ENCODE peak calls at places on chromosomes 4 and X, in six cellular contexts. One of them, this sample, is unnamed.

GRCh38 chr4:155906554-155907247 is 3.2 kb downstream of the TDO2 start:
- DNase-seq in ovary: no peak
- DNase-seq in tibial nerve: peak; percentile 33
- DNase-seq in A549: peak; percentile 16
- DNase-seq in HepG2: no peak
- DNase-seq in SK-N-SH: no peak
- DNase-seq in this sample: no peak

GRCh38 chr4:149291463-149291862 is 524.2 kb downstream of the IQCM start:
- DNase-seq in ovary: no peak
- DNase-seq in tibial nerve: no peak
- DNase-seq in A549: no peak
- DNase-seq in HepG2: no peak
- DNase-seq in SK-N-SH: no peak
- DNase-seq in this sample: no peak

GRCh38 chr4:102640669-102641068 is 120.1 kb downstream of the MANBA start:
- DNase-seq in ovary: no peak
- DNase-seq in tibial nerve: no peak
- DNase-seq in A549: no peak
- DNase-seq in HepG2: no peak
- DNase-seq in SK-N-SH: no peak
- DNase-seq in this sample: no peak

GRCh38 chrX:55033429-55033828 is 2.7 kb upstream of the ALAS2 start:
- DNase-seq in ovary: no peak
- DNase-seq in tibial nerve: no peak
- DNase-seq in A549: no peak
- DNase-seq in HepG2: no peak
- DNase-seq in SK-N-SH: no peak
- DNase-seq in this sample: no peak

GRCh38 chrX:106894392-106894909 is 8.7 kb downstream of the RIPPLY1 start:
- DNase-seq in ovary: peak; percentile 56
- DNase-seq in tibial nerve: peak; percentile 20
- DNase-seq in A549: peak; percentile 84
- DNase-seq in HepG2: peak; percentile 60
- DNase-seq in SK-N-SH: peak; percentile 59
- DNase-seq in this sample: no peak

GRCh38 chrX:9789555-9789954 is 3.3 kb downstream of the SHROOM2 start:
- DNase-seq in ovary: no peak
- DNase-seq in tibial nerve: no peak
- DNase-seq in A549: no peak
- DNase-seq in HepG2: no peak
- DNase-seq in SK-N-SH: no peak
- DNase-seq in this sample: no peak

GRCh38 chr4:121070274-121070673 is 2.1 kb downstream of the NDNF start:
- DNase-seq in ovary: peak; percentile 42
- DNase-seq in tibial nerve: no peak
- DNase-seq in A549: no peak
- DNase-seq in HepG2: no peak
- DNase-seq in SK-N-SH: no peak
- DNase-seq in this sample: no peak

GRCh38 chrX:53481093-53481492 is 46.9 kb upstream of the HSD17B10 start:
- DNase-seq in ovary: no peak
- DNase-seq in tibial nerve: no peak
- DNase-seq in A549: peak; percentile 17
- DNase-seq in HepG2: no peak
- DNase-seq in SK-N-SH: no peak
- DNase-seq in this sample: no peak

GRCh38 chr4:10096201-10096975 is 20.2 kb downstream of the WDR1 start:
- DNase-seq in ovary: peak; percentile 67
- DNase-seq in tibial nerve: peak; percentile 46
- DNase-seq in A549: peak; percentile 45
- DNase-seq in HepG2: no peak
- DNase-seq in SK-N-SH: no peak
- DNase-seq in this sample: peak; percentile 81

DNA sequence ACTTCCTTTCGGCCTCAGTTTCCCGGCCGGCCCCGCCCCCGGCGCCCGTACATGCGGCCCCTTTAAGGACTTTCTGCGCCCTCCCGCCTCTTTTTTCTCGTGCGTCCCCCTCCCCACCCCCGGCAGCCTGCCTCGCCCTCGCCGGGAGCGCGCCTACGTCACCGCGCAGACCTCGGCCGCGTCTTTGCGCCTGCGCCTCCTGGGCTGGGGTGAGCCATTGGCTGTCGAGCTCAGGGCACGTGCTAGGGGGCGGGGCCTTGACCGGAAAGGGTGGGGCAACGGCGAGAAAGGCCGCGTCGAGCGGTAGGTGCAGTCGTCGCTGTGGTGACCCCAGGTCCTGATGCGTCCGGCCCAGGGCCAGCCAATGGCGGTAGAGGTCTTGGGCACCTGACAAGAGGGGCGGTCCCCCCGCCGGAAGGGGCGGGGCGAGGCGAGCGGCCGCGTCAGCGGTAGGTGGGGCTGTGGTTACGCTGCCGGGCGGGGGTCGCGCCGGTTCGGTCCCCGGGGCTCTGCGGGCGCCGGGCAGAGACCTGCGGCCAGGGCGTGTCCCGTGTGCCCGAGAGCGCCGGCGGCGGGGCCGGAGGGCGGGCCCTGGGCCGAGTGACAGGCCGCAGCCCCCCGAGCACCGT is at the start of gene UVSSA:
- DNase-seq in ovary: peak; percentile 100
- DNase-seq in tibial nerve: peak; percentile 99
- DNase-seq in A549: peak; percentile 99
- DNase-seq in HepG2: peak; percentile 97
- DNase-seq in SK-N-SH: peak; percentile 99
- DNase-seq in this sample: peak; percentile 100
- TF ChIP-seq EP300 in ovary: peak; percentile 94
- TF ChIP-seq EP300 in tibial nerve: peak; percentile 87
- TF ChIP-seq EP300 in A549: no peak
- TF ChIP-seq EP300 in HepG2: no peak
- TF ChIP-seq EP300 in SK-N-SH: no peak
- TF ChIP-seq EP300 in this sample: peak; percentile 70

GRCh38 chr4:76179398-76180318 is 31.5 kb upstream of the NUP54 start:
- DNase-seq in ovary: peak; percentile 88
- DNase-seq in tibial nerve: peak; percentile 91
- DNase-seq in A549: peak; percentile 78
- DNase-seq in HepG2: peak; percentile 70
- DNase-seq in SK-N-SH: peak; percentile 79
- DNase-seq in this sample: peak; percentile 87
- TF ChIP-seq CTCF in ovary: peak; percentile 78
- TF ChIP-seq CTCF in tibial nerve: peak; percentile 96
- TF ChIP-seq CTCF in A549: peak; percentile 76
- TF ChIP-seq CTCF in HepG2: peak; percentile 91
- TF ChIP-seq CTCF in SK-N-SH: peak; percentile 95
- TF ChIP-seq CTCF in this sample: peak; percentile 73

GRCh38 chr4:30867427-30867826 is 147.3 kb downstream of the PCDH7 start:
- DNase-seq in ovary: no peak
- DNase-seq in tibial nerve: no peak
- DNase-seq in A549: no peak
- DNase-seq in HepG2: no peak
- DNase-seq in SK-N-SH: no peak
- DNase-seq in this sample: no peak
- TF ChIP-seq EP300 in ovary: no peak
- TF ChIP-seq EP300 in tibial nerve: no peak
- TF ChIP-seq EP300 in A549: no peak
- TF ChIP-seq EP300 in HepG2: no peak
- TF ChIP-seq EP300 in SK-N-SH: no peak
- TF ChIP-seq EP300 in this sample: no peak

DNA sequence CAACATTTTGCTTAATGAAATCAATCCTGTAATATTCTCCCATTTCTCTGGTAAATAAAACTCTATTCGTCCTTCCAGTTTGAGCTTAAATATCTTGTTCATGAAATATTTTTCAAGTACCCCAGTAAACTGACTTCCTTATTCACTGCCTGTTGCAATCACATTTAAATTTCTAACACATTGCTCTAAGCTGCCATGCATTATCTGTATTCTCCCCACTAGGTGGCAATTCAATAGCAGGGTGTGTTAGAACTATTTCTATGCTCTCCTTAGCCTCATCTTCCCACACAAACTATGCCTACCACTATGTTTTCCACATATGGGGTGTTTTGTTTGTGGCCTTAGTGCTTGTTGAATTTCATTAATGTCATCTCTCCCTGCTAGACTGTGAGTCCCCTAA is 377.1 kb upstream of the HS3ST1 start:
- DNase-seq in ovary: no peak
- DNase-seq in tibial nerve: no peak
- DNase-seq in A549: peak; percentile 20
- DNase-seq in HepG2: no peak
- DNase-seq in SK-N-SH: no peak
- DNase-seq in this sample: no peak
- TF ChIP-seq CTCF in ovary: no peak
- TF ChIP-seq CTCF in tibial nerve: peak; percentile 21
- TF ChIP-seq CTCF in A549: peak; percentile 25
- TF ChIP-seq CTCF in HepG2: peak; percentile 30
- TF ChIP-seq CTCF in SK-N-SH: no peak
- TF ChIP-seq CTCF in this sample: peak; percentile 36

GRCh38 chr4:184352891-184353290 is 121.5 kb downstream of the IRF2 start:
- DNase-seq in ovary: no peak
- DNase-seq in tibial nerve: no peak
- DNase-seq in A549: no peak
- DNase-seq in HepG2: no peak
- DNase-seq in SK-N-SH: no peak
- DNase-seq in this sample: no peak
- TF ChIP-seq EP300 in ovary: no peak
- TF ChIP-seq EP300 in tibial nerve: no peak
- TF ChIP-seq EP300 in A549: no peak
- TF ChIP-seq EP300 in HepG2: no peak
- TF ChIP-seq EP300 in SK-N-SH: no peak
- TF ChIP-seq EP300 in this sample: no peak

GRCh38 chr4:111905511-111905910 is 239.7 kb upstream of the FAM241A start:
- DNase-seq in ovary: no peak
- DNase-seq in tibial nerve: no peak
- DNase-seq in A549: no peak
- DNase-seq in HepG2: no peak
- DNase-seq in SK-N-SH: no peak
- DNase-seq in this sample: no peak
- TF ChIP-seq CTCF in ovary: no peak
- TF ChIP-seq CTCF in tibial nerve: no peak
- TF ChIP-seq CTCF in A549: no peak
- TF ChIP-seq CTCF in HepG2: no peak
- TF ChIP-seq CTCF in SK-N-SH: no peak
- TF ChIP-seq CTCF in this sample: no peak

GRCh38 chrX:2502668-2503519 is 2.1 kb upstream of the DHRSX start:
- DNase-seq in ovary: no peak
- DNase-seq in tibial nerve: no peak
- DNase-seq in A549: peak; percentile 89
- DNase-seq in HepG2: no peak
- DNase-seq in SK-N-SH: no peak
- DNase-seq in this sample: no peak
- TF ChIP-seq EP300 in ovary: no peak
- TF ChIP-seq EP300 in tibial nerve: no peak
- TF ChIP-seq EP300 in A549: peak; percentile 74
- TF ChIP-seq EP300 in HepG2: no peak
- TF ChIP-seq EP300 in SK-N-SH: no peak
- TF ChIP-seq EP300 in this sample: no peak

GRCh38 chr4:95142877-95143412 is 385.2 kb downstream of the BMPR1B start:
- DNase-seq in ovary: no peak
- DNase-seq in tibial nerve: no peak
- DNase-seq in A549: no peak
- DNase-seq in HepG2: no peak
- DNase-seq in SK-N-SH: no peak
- DNase-seq in this sample: no peak
- TF ChIP-seq CTCF in ovary: no peak
- TF ChIP-seq CTCF in tibial nerve: no peak
- TF ChIP-seq CTCF in A549: no peak
- TF ChIP-seq CTCF in HepG2: no peak
- TF ChIP-seq CTCF in SK-N-SH: no peak
- TF ChIP-seq CTCF in this sample: no peak